ENCODE peak calls at places on chromosomes 4 and X, in seven cellular contexts. Z is DMS53; E is kidney epithelial cell; N is stimulated activated CD4-positive, alpha-beta T cell treated with anti-CD3 and anti-CD28 coated beads, Interleukin-15, amount 100 ng/mL, for 1 hour; W is HT1080; L is SJSA1; C is stimulated activated CD8-positive, alpha-beta memory T cell treated with anti-CD3 and anti-CD28 coated beads, Interleukin-4, amount 100 ng/mL, for 4 hours. H is an unnamed sample.

GRCh38 chrX:39499996-39500395 is 597.8 kb downstream of the BCOR start:
- DNase-seq in Z (no peak), E (no peak), N (no peak), W (no peak), L (no peak), C (no peak), H (no peak)

GRCh38 chr4:99722662-99723061 is 65.0 kb upstream of the C4orf54 start:
- DNase-seq in Z (peak; percentile 90), E (no peak), N (no peak), W (peak; percentile 18), L (no peak), C (no peak), H (no peak)

GRCh38 chr4:2141762-2142520 is 82.8 kb downstream of the NAT8L start:
- DNase-seq in Z (no peak), E (no peak), N (no peak), W (no peak), L (no peak), C (no peak), H (no peak)

GRCh38 chr4:19736968-19737756 is 514.5 kb upstream of the SLIT2 start:
- DNase-seq in Z (peak; percentile 9), E (no peak), N (no peak), W (no peak), L (no peak), C (no peak), H (no peak)

GRCh38 chr4:182338731-182339130 is 95.5 kb downstream of the TENM3 start:
- DNase-seq in Z (no peak), E (peak; percentile 14), N (no peak), W (no peak), L (no peak), C (no peak), H (no peak)

GRCh38 chrX:101407167-101407747 is 468 bp downstream of the GLA start:
- DNase-seq in Z (peak; percentile 53), E (no peak), N (no peak), W (no peak), L (no peak), C (no peak), H (no peak)

GRCh38 chrX:23937100-23937499 is 29.3 kb downstream of the CXorf58 start:
- DNase-seq in Z (no peak), E (no peak), N (no peak), W (no peak), L (no peak), C (no peak), H (no peak)

GRCh38 chr4:119498520-119498919 is 130.1 kb downstream of the PDE5A start:
- DNase-seq in Z (peak; percentile 69), E (no peak), N (no peak), W (no peak), L (no peak), C (no peak), H (no peak)

GRCh38 chr4:13527983-13528822 is 16.1 kb downstream of the NKX3-2 start:
- DNase-seq in Z (peak; percentile 60), E (no peak), N (no peak), W (no peak), L (no peak), C (no peak), H (no peak)

GRCh38 chr4:10023050-10023419 is 1.7 kb upstream of the SLC2A9 start:
- DNase-seq in Z (no peak), E (no peak), N (no peak), W (no peak), L (no peak), C (no peak), H (no peak)

GRCh38 chr4:158316264-158316663 is 106.0 kb downstream of the TMEM144 start:
- DNase-seq in Z (no peak), E (no peak), N (no peak), W (no peak), L (no peak), C (no peak), H (no peak)

GRCh38 chrX:47796433-47796906 is 40.2 kb upstream of the ZNF81 start:
- DNase-seq in Z (peak; percentile 2), E (no peak), N (no peak), W (peak; percentile 49), L (no peak), C (no peak), H (no peak)

GRCh38 chrX:131881194-131881593 is 141.9 kb upstream of the STK26 start:
- DNase-seq in Z (no peak), E (no peak), N (no peak), W (no peak), L (no peak), C (no peak), H (no peak)

GRCh38 chr4:12555011-12555410 is 929.1 kb downstream of the RAB28 start:
- DNase-seq in Z (peak; percentile 37), E (peak; percentile 47), N (no peak), W (peak; percentile 84), L (no peak), C (no peak), H (no peak)